ENCODE peak calls at places on chromosome 1, in five cellular contexts. G is coronary artery, J is left lung, N is IMR-90, K is A549. Y is an unnamed sample.

GRCh38 chr1:24425446-24425845 is 9.8 kb downstream of the NIPAL3 start:
- DNase-seq in G (no peak), K (no peak), J (no peak), N (no peak), Y (no peak)

GRCh38 chr1:116346943-116347673 is 25.9 kb upstream of the ATP1A1 start:
- DNase-seq in G (no peak), N (no peak), K (no peak), J (no peak), Y (no peak)

GRCh38 chr1:110102081-110102480 is 10.2 kb upstream of the UBL4B start:
- DNase-seq in G (no peak), J (no peak), K (no peak), N (peak; percentile 26), Y (no peak)

GRCh38 chr1:214808845-214809460 is 206.0 kb downstream of the CENPF start:
- DNase-seq in G (no peak), K (peak; percentile 14), J (no peak), N (peak; percentile 62), Y (no peak)

GRCh38 chr1:202304370-202304769 is 37.4 kb downstream of the UBE2T start:
- DNase-seq in J (no peak), K (no peak), G (peak; percentile 88), N (no peak), Y (peak; percentile 84)

GRCh38 chr1:201631037-201631436 is 92.1 kb downstream of the NAV1 start:
- DNase-seq in J (no peak), K (no peak), N (no peak), G (no peak), Y (no peak)

GRCh38 chr1:180652791-180653190 is 21.0 kb downstream of the XPR1 start:
- DNase-seq in N (peak; percentile 59), K (no peak), J (no peak), G (no peak), Y (no peak)

GRCh38 chr1:38102576-38102975 is 56.0 kb upstream of the POU3F1 start:
- DNase-seq in K (no peak), N (no peak), J (no peak), G (no peak), Y (no peak)

GRCh38 chr1:25889470-25889869 is 14.0 kb upstream of the PAQR7 start:
- DNase-seq in J (no peak), N (peak; percentile 43), K (peak; percentile 32), G (no peak), Y (no peak)

GRCh38 chr1:240562779-240563178 is 49.2 kb downstream of the GREM2 start:
- DNase-seq in K (no peak), N (no peak), J (no peak), G (no peak), Y (no peak)

GRCh38 chr1:20416706-20417105 is 69.3 kb downstream of the CAMK2N1 start:
- DNase-seq in K (no peak), J (no peak), N (no peak), G (peak; percentile 9), Y (no peak)

GRCh38 chr1:92804721-92805169 is 19.8 kb upstream of the EVI5 start:
- DNase-seq in J (peak; percentile 80), N (peak; percentile 99), K (peak; percentile 88), G (peak; percentile 93), Y (peak; percentile 82)

GRCh38 chr1:40248429-40248828 is 692 bp downstream of the TMCO2 start:
- DNase-seq in N (peak; percentile 13), J (no peak), G (no peak), K (no peak), Y (no peak)

GRCh38 chr1:40244138-40244744 is 3.5 kb upstream of the TMCO2 start:
- DNase-seq in J (no peak), K (no peak), N (no peak), G (no peak), Y (no peak)

GRCh38 chr1:40243371-40243770 is 4.4 kb upstream of the TMCO2 start:
- DNase-seq in J (no peak), N (no peak), K (no peak), G (no peak), Y (no peak)

GRCh38 chr1:40251456-40251855 is 3.7 kb downstream of the TMCO2 start:
- DNase-seq in J (no peak), K (no peak), N (no peak), G (no peak), Y (no peak)

GRCh38 chr1:40247655-40248054 is at the start of gene TMCO2:
- DNase-seq in K (peak; percentile 7), G (no peak), N (no peak), J (no peak), Y (no peak)
- H3K27ac ChIP-seq in K (no peak within 1 kb of the TSS), G (no peak within 1 kb of the TSS), N (no peak within 1 kb of the TSS), J (no peak within 1 kb of the TSS), Y (no peak within 1 kb of the TSS)

GRCh38 chr1:154938604-154939399 is 2.3 kb upstream of the PMVK start:
- DNase-seq in G (no peak), J (no peak), N (no peak), K (peak; percentile 35), Y (peak; percentile 32)

GRCh38 chr1:154937051-154937987 is 800 bp upstream of the PMVK start:
- DNase-seq in N (peak; percentile 97), G (peak; percentile 95), J (peak; percentile 94), K (peak; percentile 96), Y (peak; percentile 97)

GRCh38 chr1:154935749-154936415 is 637 bp downstream of the PMVK start:
- DNase-seq in N (no peak), G (no peak), J (no peak), K (no peak), Y (no peak)

GRCh38 chr1:154936416-154937050 is at the start of gene PMVK:
- DNase-seq in K (peak; percentile 97), G (peak; percentile 98), J (peak; percentile 97), N (peak; percentile 95), Y (peak; percentile 97)

DNA sequence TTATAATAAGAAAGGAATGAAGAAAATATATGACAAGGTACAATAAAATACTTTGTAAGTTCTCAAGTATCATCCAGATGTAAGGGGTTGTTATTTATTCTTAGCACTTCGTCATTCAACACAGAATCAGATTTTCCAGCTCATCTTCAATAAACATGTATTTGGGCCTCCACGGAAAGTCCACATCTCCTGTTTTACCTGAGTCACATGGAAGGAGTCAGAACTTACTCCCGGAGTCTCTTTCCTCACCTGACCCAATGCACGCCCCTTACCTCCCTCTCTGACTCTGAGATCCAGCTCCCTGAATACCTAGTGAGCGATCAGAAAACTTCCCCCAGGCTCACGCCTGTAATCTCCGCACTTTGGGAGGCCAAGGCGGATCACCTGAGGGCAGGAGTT is 1.5 kb upstream of the PMVK start:
- DNase-seq in K (no peak), G (no peak), N (no peak), J (no peak), Y (no peak)
- H3K4me3 ChIP-seq in K (peak overlapping the region; percentile 61), G (peak overlapping the region; percentile 78), N (no peak overlapping the region), J (peak overlapping the region; percentile 74), Y (no peak overlapping the region)

GRCh38 chr1:234778215-234779159 is 168.5 kb upstream of the IRF2BP2 start:
- DNase-seq in N (no peak), K (no peak), J (no peak), G (peak; percentile 83), Y (peak; percentile 58)

GRCh38 chr1:234776256-234776874 is 166.4 kb upstream of the IRF2BP2 start:
- DNase-seq in G (peak; percentile 76), K (no peak), N (no peak), J (peak; percentile 33), Y (peak; percentile 59)

GRCh38 chr1:234775477-234776246 is 165.7 kb upstream of the IRF2BP2 start:
- DNase-seq in K (no peak), G (peak; percentile 66), N (no peak), J (peak; percentile 51), Y (no peak)

GRCh38 chr1:234777850-234778214 is 167.9 kb upstream of the IRF2BP2 start:
- DNase-seq in J (peak; percentile 23), N (no peak), G (no peak), K (no peak), Y (no peak)

GRCh38 chr1:234776875-234777849 is 167.2 kb upstream of the IRF2BP2 start:
- DNase-seq in K (no peak), G (peak; percentile 76), J (peak; percentile 38), N (no peak), Y (no peak)
- H3K27ac ChIP-seq in K (no peak overlapping the region), G (no peak overlapping the region), J (no peak overlapping the region), N (no peak overlapping the region), Y (no peak overlapping the region)

DNA sequence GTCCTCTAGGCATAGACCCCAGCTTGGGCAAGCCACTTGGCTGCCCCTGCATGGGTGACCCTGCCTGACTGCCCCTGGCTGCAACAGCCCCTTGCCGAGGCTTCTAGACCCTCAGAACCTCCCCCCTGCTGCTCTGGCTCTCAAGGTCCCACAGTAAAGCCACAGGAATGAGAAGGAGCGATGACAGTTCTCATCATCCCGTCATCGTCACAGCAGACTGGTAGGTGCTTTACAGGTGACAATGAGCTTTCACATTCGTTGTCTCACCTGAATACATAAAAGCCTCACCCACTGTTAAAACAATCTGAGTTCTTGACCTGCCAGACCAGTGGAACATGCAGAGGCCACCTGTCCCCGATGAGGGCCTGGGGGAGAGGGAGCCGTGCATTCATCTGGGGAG is 36.0 kb upstream of the GPR157 start:
- DNase-seq in J (no peak), G (no peak), K (no peak), N (no peak), Y (no peak)
- H3K4me3 ChIP-seq in J (no peak overlapping the region), G (no peak overlapping the region), K (no peak overlapping the region), N (no peak overlapping the region), Y (no peak overlapping the region)

GRCh38 chr1:178273707-178274410 is 180.0 kb downstream of the RASAL2 start:
- DNase-seq in K (no peak), J (no peak), G (no peak), N (peak; percentile 52), Y (no peak)

GRCh38 chr1:178278135-178278534 is 184.2 kb downstream of the RASAL2 start:
- DNase-seq in G (no peak), N (no peak), K (no peak), J (no peak), Y (no peak)

GRCh38 chr1:178279287-178279686 is 185.4 kb downstream of the RASAL2 start:
- DNase-seq in G (no peak), J (no peak), K (no peak), N (no peak), Y (no peak)

GRCh38 chr1:178275083-178275482 is 181.2 kb downstream of the RASAL2 start:
- DNase-seq in K (no peak), G (no peak), J (no peak), N (peak; percentile 37), Y (no peak)

GRCh38 chr1:178275553-178275952 is 181.6 kb downstream of the RASAL2 start:
- DNase-seq in J (no peak), K (no peak), N (peak; percentile 37), G (no peak), Y (no peak)
- H3K27ac ChIP-seq in J (no peak overlapping the region), K (no peak overlapping the region), N (no peak overlapping the region), G (no peak overlapping the region), Y (no peak overlapping the region)